ENCODE peak calls at places on chromosomes 2 and 18, in seven cellular contexts. A is A549, O is transverse colon, E is SK-N-SH, M is sigmoid colon, R is H1, B is tibial nerve. G is an unnamed sample.

GRCh38 chr2:197277726-197278259 is 32.8 kb downstream of the ANKRD44 start:
- DNase-seq in R (no peak), E (no peak), B (no peak), M (no peak), A (no peak), O (no peak), G (no peak)

GRCh38 chr2:157233506-157233905 is 24.0 kb upstream of the GALNT5 start:
- DNase-seq in R (no peak), O (no peak), E (no peak), A (no peak), M (no peak), B (no peak), G (no peak)

GRCh38 chr2:217466104-217466503 is 536.7 kb downstream of the TNS1 start:
- DNase-seq in M (no peak), O (no peak), R (no peak), A (no peak), B (no peak), E (no peak), G (no peak)

GRCh38 chr2:217953011-217953481 is 49.7 kb downstream of the TNS1 start:
- DNase-seq in M (peak; percentile 90), O (no peak), R (no peak), A (no peak), E (no peak), B (peak; percentile 54), G (peak; percentile 58)

GRCh38 chr2:189060096-189060642 is 86.0 kb downstream of the COL3A1 start:
- DNase-seq in A (no peak), O (no peak), R (no peak), E (no peak), M (no peak), B (no peak), G (no peak)

GRCh38 chr2:95539290-95539689 is 52.5 kb upstream of the TRIM43 start:
- DNase-seq in E (no peak), R (no peak), O (no peak), B (no peak), M (no peak), A (no peak), G (no peak)

GRCh38 chr18:56501896-56502295 is 136.5 kb downstream of the TXNL1 start:
- DNase-seq in E (no peak), M (no peak), B (no peak), R (no peak), A (no peak), O (no peak), G (no peak)

GRCh38 chr2:20868377-20868776 is 45.5 kb upstream of the LDAH start:
- DNase-seq in O (no peak), B (no peak), R (no peak), M (no peak), E (no peak), A (no peak), G (no peak)

GRCh38 chr2:85537600-85538506 is 1.1 kb upstream of the MAT2A start:
- DNase-seq in E (peak; percentile 72), R (peak; percentile 56), B (peak; percentile 64), O (peak; percentile 66), M (peak; percentile 84), A (peak; percentile 37), G (peak; percentile 57)

GRCh38 chr2:188628989-188629889 is 337.6 kb downstream of the GULP1 start:
- DNase-seq in E (no peak), O (no peak), R (no peak), A (peak; percentile 4), B (peak; percentile 9), M (no peak), G (no peak)

GRCh38 chr2:64383881-64384280 is 70.1 kb upstream of the LGALSL start:
- DNase-seq in A (no peak), B (no peak), R (no peak), M (no peak), O (no peak), E (no peak), G (no peak)

GRCh38 chr2:118310016-118310877 is 222.0 kb downstream of the INSIG2 start:
- DNase-seq in E (peak; percentile 28), M (no peak), B (peak; percentile 15), A (no peak), R (no peak), O (peak; percentile 13), G (no peak)

GRCh38 chr18:45962461-45962860 is 4.7 kb downstream of the EPG5 start:
- DNase-seq in O (no peak), A (no peak), B (no peak), E (no peak), R (no peak), M (no peak), G (no peak)

GRCh38 chr2:134120160-134120717 is 133.6 kb upstream of the MGAT5 start:
- DNase-seq in A (no peak), O (no peak), B (no peak), M (no peak), E (peak; percentile 75), R (no peak), G (no peak)

GRCh38 chr2:1032030-1032429 is 81.4 kb downstream of the SNTG2 start:
- DNase-seq in M (no peak), R (no peak), B (no peak), A (no peak), E (no peak), O (no peak), G (no peak)

GRCh38 chr2:171244970-171245782 is 84.5 kb upstream of the TLK1 start:
- DNase-seq in O (no peak), A (no peak), M (no peak), B (no peak), R (no peak), E (no peak), G (no peak)

GRCh38 chr2:8627019-8627691 is 54.7 kb upstream of the ID2 start:
- DNase-seq in B (no peak), O (peak; percentile 64), A (no peak), M (no peak), E (no peak), R (no peak), G (no peak)

GRCh38 chr18:13258792-13259385 is 40.3 kb downstream of the LDLRAD4 start:
- DNase-seq in O (no peak), M (no peak), B (no peak), A (no peak), E (no peak), R (no peak), G (no peak)

GRCh38 chr2:102000813-102001766 is 9.3 kb downstream of the IL1R2 start:
- DNase-seq in A (no peak), M (no peak), O (no peak), R (no peak), B (no peak), E (no peak), G (no peak)

GRCh38 chr18:59238385-59238784 is 18.4 kb downstream of the GRP start:
- DNase-seq in B (no peak), A (no peak), M (no peak), E (no peak), R (no peak), O (no peak), G (no peak)

GRCh38 chr2:147632193-147632592 is 212.6 kb upstream of the ACVR2A start:
- DNase-seq in A (no peak), O (no peak), R (no peak), E (no peak), B (no peak), M (no peak), G (no peak)

DNA sequence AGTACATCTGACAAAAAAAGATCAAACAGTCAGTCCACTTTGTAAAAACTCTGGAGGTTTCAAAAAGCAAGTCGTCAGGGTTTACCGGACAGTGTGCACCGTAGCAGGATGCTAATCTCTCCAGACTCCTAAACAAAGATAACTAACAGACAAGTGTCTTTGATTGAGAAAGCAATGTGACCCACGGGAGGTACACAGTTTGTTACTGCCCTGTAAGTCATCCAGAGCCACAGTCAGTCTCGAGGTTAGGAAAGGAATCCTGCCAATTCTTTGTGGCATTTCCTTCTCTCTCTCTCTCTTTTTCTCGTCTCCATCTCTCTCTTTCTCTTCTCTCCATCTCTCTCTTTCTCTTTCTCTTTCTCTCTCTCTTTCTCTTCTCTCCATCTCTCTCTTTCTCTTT is 42.8 kb downstream of the LRRTM4 start:
- DNase-seq in R (no peak), O (no peak), M (no peak), B (no peak), A (no peak), E (no peak), G (no peak)
- H3K27ac ChIP-seq in R (no peak overlapping the region), O (no peak overlapping the region), M (no peak overlapping the region), B (peak overlapping the region; percentile 15), A (no peak overlapping the region), E (no peak overlapping the region), G (no peak overlapping the region)

GRCh38 chr2:186887107-186888090 is 38.4 kb upstream of the ZSWIM2 start:
- DNase-seq in O (no peak), R (no peak), E (no peak), B (peak; percentile 79), M (peak; percentile 87), A (no peak), G (no peak)
- TF ChIP-seq EP300 in O (no peak), R (no peak), E (no peak), B (peak; percentile 92), M (no peak), A (no peak), G (no peak)

GRCh38 chr2:43126817-43127207 is 99.6 kb downstream of the ZFP36L2 start:
- DNase-seq in M (peak; percentile 63), O (no peak), R (no peak), B (no peak), E (no peak), A (no peak), G (no peak)
- H3K4me1 ChIP-seq in M (peaks cover 25% of the 10 kb centered on the region), O (peaks cover 15% of the 10 kb centered on the region), R (peaks cover 2% of the 10 kb centered on the region), B (no peaks in the 10 kb centered on the region), E (peaks cover 11% of the 10 kb centered on the region), A (peaks cover 23% of the 10 kb centered on the region), G (peaks cover 47% of the 10 kb centered on the region)

GRCh38 chr2:74225698-74226459 is 27.5 kb downstream of the MTHFD2 start:
- DNase-seq in A (no peak), R (no peak), E (no peak), B (no peak), O (no peak), M (no peak), G (no peak)

GRCh38 chr2:74226648-74227213 is 28.3 kb downstream of the MTHFD2 start:
- DNase-seq in B (no peak), A (no peak), E (no peak), R (no peak), M (no peak), O (no peak), G (peak; percentile 78)

GRCh38 chr2:74222300-74222650 is 23.9 kb downstream of the MTHFD2 start:
- DNase-seq in M (no peak), E (no peak), B (no peak), A (no peak), O (no peak), R (no peak), G (no peak)

GRCh38 chr2:74221604-74222299 is 23.3 kb downstream of the MTHFD2 start:
- DNase-seq in A (no peak), E (no peak), O (no peak), B (no peak), R (no peak), M (no peak), G (no peak)

DNA sequence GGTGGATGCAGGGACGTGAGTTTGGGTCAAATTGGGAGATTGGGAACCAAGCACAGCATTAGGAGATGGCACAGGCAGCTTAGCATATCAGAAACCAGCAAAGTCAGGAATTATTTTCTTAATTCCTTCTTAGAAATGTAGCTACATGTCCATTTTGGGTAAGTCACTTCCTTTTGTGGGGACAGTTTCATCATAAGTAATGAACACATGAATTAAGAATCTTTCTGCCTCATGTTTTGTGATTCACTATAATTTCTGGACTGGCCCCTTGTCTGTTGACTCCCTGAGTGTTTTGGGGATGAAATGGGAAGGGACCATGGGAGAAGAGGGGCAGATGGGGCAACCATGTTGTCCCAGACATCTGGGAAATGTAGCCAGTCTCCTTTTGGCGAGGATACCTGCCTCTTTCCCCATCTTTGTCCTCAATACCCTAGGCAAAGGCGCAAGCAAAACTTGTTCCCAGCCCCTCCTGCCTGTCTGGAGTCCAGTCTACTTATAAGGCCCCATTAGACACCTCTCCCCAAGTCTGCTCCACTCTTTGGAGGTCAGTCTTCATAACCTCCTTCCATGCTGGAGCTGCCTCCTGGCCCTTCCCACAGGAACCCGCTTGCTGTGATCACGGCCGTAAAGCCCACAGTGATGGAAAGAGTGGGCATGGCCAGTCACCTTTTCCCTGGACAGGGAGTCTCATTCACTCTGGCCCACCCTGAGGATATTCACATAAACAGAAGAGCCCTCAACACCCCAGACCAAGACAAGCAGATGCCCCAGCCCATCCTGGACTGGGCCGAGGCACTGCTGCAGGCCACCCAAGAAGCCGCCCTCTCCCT is 25.7 kb downstream of the MTHFD2 start:
- DNase-seq in E (no peak), O (no peak), R (no peak), B (no peak), M (no peak), A (no peak), G (peak; percentile 20)
- H3K27ac ChIP-seq in E (no peak overlapping the region), O (no peak overlapping the region), R (no peak overlapping the region), B (no peak overlapping the region), M (no peak overlapping the region), A (no peak overlapping the region), G (no peak overlapping the region)